ENCODE peak calls at places on chromosomes 11 and 22, in four cellular contexts. One of them, this sample, is unnamed.

GRCh38 chr11:74462009-74462408 is 5.3 kb downstream of the KCNE3 start:
- DNase-seq in epithelial cell of esophagus: no peak
- DNase-seq in C1 segment of cervical spinal cord: peak; percentile 29
- DNase-seq in stimulated activated CD4-positive, alpha-beta T cell treated with anti-CD3 and anti-CD28 coated beads, Interleukin-4, amount 100 ng/mL, for 24 hours: no peak
- DNase-seq in this sample: peak; percentile 61

GRCh38 chr22:39729141-39729934 is 158.8 kb downstream of the CACNA1I start:
- DNase-seq in epithelial cell of esophagus: no peak
- DNase-seq in C1 segment of cervical spinal cord: no peak
- DNase-seq in stimulated activated CD4-positive, alpha-beta T cell treated with anti-CD3 and anti-CD28 coated beads, Interleukin-4, amount 100 ng/mL, for 24 hours: no peak
- DNase-seq in this sample: no peak

GRCh38 chr11:101091781-101092180 is 37.8 kb downstream of the PGR start:
- DNase-seq in epithelial cell of esophagus: peak; percentile 16
- DNase-seq in C1 segment of cervical spinal cord: no peak
- DNase-seq in stimulated activated CD4-positive, alpha-beta T cell treated with anti-CD3 and anti-CD28 coated beads, Interleukin-4, amount 100 ng/mL, for 24 hours: no peak
- DNase-seq in this sample: no peak

GRCh38 chr11:102802341-102802740 is 4.4 kb upstream of the MMP1 start:
- DNase-seq in epithelial cell of esophagus: peak; percentile 71
- DNase-seq in C1 segment of cervical spinal cord: no peak
- DNase-seq in stimulated activated CD4-positive, alpha-beta T cell treated with anti-CD3 and anti-CD28 coated beads, Interleukin-4, amount 100 ng/mL, for 24 hours: no peak
- DNase-seq in this sample: no peak

GRCh38 chr11:123261345-123262106 is 66.5 kb upstream of the CLMP start:
- DNase-seq in epithelial cell of esophagus: peak; percentile 84
- DNase-seq in C1 segment of cervical spinal cord: peak; percentile 44
- DNase-seq in stimulated activated CD4-positive, alpha-beta T cell treated with anti-CD3 and anti-CD28 coated beads, Interleukin-4, amount 100 ng/mL, for 24 hours: peak; percentile 64
- DNase-seq in this sample: peak; percentile 91

GRCh38 chr22:27648074-27648473 is 153.5 kb downstream of the MN1 start:
- DNase-seq in epithelial cell of esophagus: no peak
- DNase-seq in C1 segment of cervical spinal cord: no peak
- DNase-seq in stimulated activated CD4-positive, alpha-beta T cell treated with anti-CD3 and anti-CD28 coated beads, Interleukin-4, amount 100 ng/mL, for 24 hours: no peak
- DNase-seq in this sample: no peak

GRCh38 chr11:4195909-4196308 is 101.3 kb downstream of the RRM1 start:
- DNase-seq in epithelial cell of esophagus: no peak
- DNase-seq in C1 segment of cervical spinal cord: no peak
- DNase-seq in stimulated activated CD4-positive, alpha-beta T cell treated with anti-CD3 and anti-CD28 coated beads, Interleukin-4, amount 100 ng/mL, for 24 hours: no peak
- DNase-seq in this sample: no peak

GRCh38 chr11:68010058-68011041 is at the start of gene ALDH3B1:
- DNase-seq in epithelial cell of esophagus: peak; percentile 39
- DNase-seq in C1 segment of cervical spinal cord: peak; percentile 82
- DNase-seq in stimulated activated CD4-positive, alpha-beta T cell treated with anti-CD3 and anti-CD28 coated beads, Interleukin-4, amount 100 ng/mL, for 24 hours: no peak
- DNase-seq in this sample: peak; percentile 90

This sample was measured in mucosa of descending colon.